ENCODE peak calls at places on chromosomes 6 and 20, in four cellular contexts. F is AG04449, U is kidney epithelial cell, O is psoas muscle. G is an unnamed sample.

GRCh38 chr6:74873911-74874310 is 331.9 kb downstream of the COL12A1 start:
- DNase-seq in F (no peak), O (no peak), U (no peak), G (no peak)

GRCh38 chr6:100881707-100882040 is 545 bp upstream of the ASCC3 start:
- DNase-seq in U (no peak), O (no peak), F (no peak), G (no peak)

GRCh38 chr6:78611097-78611625 is 256.2 kb upstream of the IRAK1BP1 start:
- DNase-seq in O (no peak), F (no peak), U (no peak), G (no peak)

GRCh38 chr6:148152244-148152643 is 190.4 kb upstream of the SASH1 start:
- DNase-seq in F (no peak), U (no peak), O (no peak), G (no peak)

GRCh38 chr6:63765828-63766227 is 130.2 kb downstream of the PHF3 start:
- DNase-seq in F (no peak), O (no peak), U (no peak), G (no peak)

GRCh38 chr6:32623693-32624092 is 13.5 kb upstream of the HLA-DQA1 start:
- DNase-seq in O (no peak), F (no peak), U (no peak), G (no peak)

GRCh38 chr6:7311171-7311570 is 1.8 kb downstream of the SSR1 start:
- DNase-seq in U (no peak), F (no peak), O (no peak), G (no peak)

GRCh38 chr6:12751694-12752304 is 35.2 kb downstream of the PHACTR1 start:
- DNase-seq in O (peak), U (no peak), F (no peak), G (no peak)

GRCh38 chr6:117446851-117447250 is 21.1 kb upstream of the ROS1 start:
- DNase-seq in O (no peak), F (no peak), U (no peak), G (no peak)

GRCh38 chr6:124961784-124962611 is at the start of gene RNF217:
- DNase-seq in U (no peak), O (peak), F (no peak), G (no peak)
- H3K4me3 ChIP-seq in U (peak), O (peak), F (peak), G (peak)

GRCh38 chr6:14545496-14545895 is 427.9 kb downstream of the CD83 start:
- DNase-seq in U (no peak), F (no peak), O (no peak), G (no peak)

GRCh38 chr6:14546036-14546435 is 428.5 kb downstream of the CD83 start:
- DNase-seq in F (no peak), U (no peak), O (no peak), G (no peak)

GRCh38 chr6:14543971-14544620 is 426.5 kb downstream of the CD83 start:
- DNase-seq in F (no peak), O (no peak), U (no peak), G (no peak)

GRCh38 chr6:14542670-14543366 is 425.2 kb downstream of the CD83 start:
- DNase-seq in O (no peak), F (no peak), U (peak), G (peak)

GRCh38 chr6:14544689-14545088 is 427.1 kb downstream of the CD83 start:
- DNase-seq in O (no peak), F (no peak), U (no peak), G (no peak)
- TF ChIP-seq CTCF in O (no peak), F (no peak), U (no peak), G (no peak)

DNA sequence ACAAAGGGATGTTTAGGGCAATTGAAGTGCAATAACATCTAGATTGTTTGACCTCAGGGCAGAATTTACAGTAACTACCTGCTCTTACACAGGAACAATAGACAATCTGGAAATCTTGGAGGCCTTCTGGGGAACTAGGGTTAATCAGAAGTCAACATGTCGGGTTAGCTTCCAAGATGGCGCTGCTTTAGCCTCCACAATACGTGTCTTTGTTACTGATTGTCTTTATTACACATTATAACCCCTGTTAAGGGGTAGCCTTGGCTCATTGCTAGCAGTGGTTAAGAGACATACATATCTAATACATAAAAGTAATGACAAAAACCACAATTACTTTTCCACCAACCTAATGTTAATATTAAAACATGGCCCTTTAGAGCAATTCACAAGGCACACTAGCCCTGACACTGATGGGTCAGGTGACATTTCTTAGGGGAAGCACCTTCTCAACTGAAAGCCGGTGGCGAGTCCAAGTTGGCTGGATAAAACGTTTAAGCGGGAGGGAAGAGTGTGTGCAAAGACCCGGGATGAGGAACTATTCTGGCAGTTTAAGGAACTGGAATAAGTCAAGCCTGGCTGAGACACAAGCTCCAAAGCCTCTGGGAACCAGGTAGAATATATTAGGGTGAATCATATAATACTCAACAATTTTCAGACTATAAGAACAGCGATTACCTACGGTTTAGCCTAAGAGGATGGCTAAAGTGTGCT is 236.9 kb downstream of the BCAS1 start:
- DNase-seq in O (no peak), U (no peak), F (no peak), G (no peak)
- H3K4me3 ChIP-seq in O (no peak), U (no peak), F (no peak), G (no peak)

GRCh38 chr6:3561745-3562144 is 104.9 kb upstream of the SLC22A23 start:
- DNase-seq in U (no peak), F (no peak), O (no peak), G (no peak)
- TF ChIP-seq CTCF in U (no peak), F (no peak), O (no peak), G (peak)

GRCh38 chr6:84768442-84769174 is 4.2 kb upstream of the TBX18 start:
- DNase-seq in O (peak), F (no peak), U (no peak), G (no peak)
- H3K4me3 ChIP-seq in O (peak), F (peak), U (no peak), G (no peak)

DNA sequence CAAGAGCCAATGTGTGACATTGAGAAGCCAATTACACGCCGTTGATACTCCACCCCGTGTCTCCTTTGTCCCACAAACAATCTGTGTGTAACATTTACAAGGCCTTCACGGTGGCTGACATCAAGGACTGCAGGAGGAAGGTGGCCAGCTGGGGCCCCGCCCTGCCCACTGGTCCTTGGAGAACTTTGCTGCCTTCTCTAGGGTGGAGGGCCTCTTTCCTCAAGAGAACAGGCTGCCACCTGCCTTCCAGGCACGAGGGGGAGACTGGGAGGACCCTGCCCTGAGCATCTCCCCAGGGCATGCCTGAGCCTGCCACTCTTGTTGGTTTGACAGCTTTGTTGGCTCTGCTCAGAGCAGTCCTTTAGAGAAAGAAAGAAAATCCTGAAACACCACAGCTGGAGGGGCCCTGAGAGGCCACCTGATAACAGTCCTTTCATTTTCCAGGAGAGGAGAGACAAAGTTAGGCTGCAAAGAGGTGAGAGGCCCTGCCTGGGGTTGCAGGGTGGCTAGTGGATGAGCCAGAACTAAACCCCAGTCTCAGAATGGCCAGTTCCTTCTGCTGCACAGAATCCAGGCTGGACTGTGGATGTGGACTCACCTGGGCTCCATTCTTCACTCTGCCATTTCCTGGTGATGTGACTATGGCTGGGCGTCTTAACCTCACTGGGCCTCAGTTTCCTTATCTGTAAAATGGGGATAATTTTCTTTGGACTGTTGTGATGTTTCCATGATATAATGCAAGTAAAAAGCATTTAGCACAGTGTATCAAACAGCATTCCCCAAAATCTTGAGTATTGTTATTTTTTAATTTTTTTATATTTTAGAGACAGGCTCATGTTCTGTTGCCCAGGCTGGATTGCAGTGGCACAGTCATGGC is 5.7 kb upstream of the IP6K3 start:
- DNase-seq in O (no peak), U (no peak), F (no peak), G (no peak)
- TF ChIP-seq CTCF in O (no peak), U (no peak), F (no peak), G (no peak)